ENCODE peak calls at places on chromosomes 6 and 20, in nine cellular contexts. One of them, this sample, is unnamed. For H3K9me3, the result is how much of the 10 kb centered on the place peaks cover.

GRCh38 chr6:52641826-52642225 is 29.1 kb upstream of the TMEM14A start:
- DNase-seq in HCT116: no peak
- DNase-seq in esophagus squamous epithelium: no peak
- DNase-seq in IMR-90: no peak
- DNase-seq in ovary: no peak
- DNase-seq in lung: no peak
- DNase-seq in transverse colon: no peak
- DNase-seq in psoas muscle: no peak
- DNase-seq in uterus: no peak
- DNase-seq in this sample: no peak

GRCh38 chr20:61881861-61882260 is 183.8 kb downstream of the TAF4 start:
- DNase-seq in HCT116: no peak
- DNase-seq in esophagus squamous epithelium: no peak
- DNase-seq in IMR-90: no peak
- DNase-seq in ovary: no peak
- DNase-seq in lung: no peak
- DNase-seq in transverse colon: no peak
- DNase-seq in psoas muscle: no peak
- DNase-seq in uterus: no peak
- DNase-seq in this sample: no peak

GRCh38 chr6:24831771-24832718 is 33.3 kb upstream of the ARMH2 start:
- DNase-seq in HCT116: no peak
- DNase-seq in esophagus squamous epithelium: no peak
- DNase-seq in IMR-90: peak
- DNase-seq in ovary: no peak
- DNase-seq in lung: no peak
- DNase-seq in transverse colon: no peak
- DNase-seq in psoas muscle: no peak
- DNase-seq in uterus: no peak
- DNase-seq in this sample: no peak

GRCh38 chr6:159945801-159946392 is 23.0 kb upstream of the IGF2R start:
- DNase-seq in HCT116: no peak
- DNase-seq in esophagus squamous epithelium: no peak
- DNase-seq in IMR-90: no peak
- DNase-seq in ovary: no peak
- DNase-seq in lung: no peak
- DNase-seq in transverse colon: no peak
- DNase-seq in psoas muscle: no peak
- DNase-seq in uterus: no peak
- DNase-seq in this sample: no peak

GRCh38 chr6:149212892-149213786 is 104.4 kb upstream of the TAB2 start:
- DNase-seq in HCT116: no peak
- DNase-seq in esophagus squamous epithelium: no peak
- DNase-seq in IMR-90: no peak
- DNase-seq in ovary: no peak
- DNase-seq in lung: no peak
- DNase-seq in transverse colon: no peak
- DNase-seq in psoas muscle: no peak
- DNase-seq in uterus: no peak
- DNase-seq in this sample: no peak

GRCh38 chr6:99151634-99152344 is 197.7 kb downstream of the FAXC start:
- DNase-seq in HCT116: peak
- DNase-seq in esophagus squamous epithelium: no peak
- DNase-seq in IMR-90: peak
- DNase-seq in ovary: no peak
- DNase-seq in lung: no peak
- DNase-seq in transverse colon: peak
- DNase-seq in psoas muscle: no peak
- DNase-seq in uterus: no peak
- DNase-seq in this sample: no peak

GRCh38 chr6:36697481-36697903 is at the start of gene RAB44:
- DNase-seq in HCT116: no peak
- DNase-seq in esophagus squamous epithelium: no peak
- DNase-seq in IMR-90: no peak
- DNase-seq in ovary: no peak
- DNase-seq in lung: no peak
- DNase-seq in transverse colon: no peak
- DNase-seq in psoas muscle: peak
- DNase-seq in uterus: no peak
- DNase-seq in this sample: peak

GRCh38 chr6:35919085-35919826 is 1.6 kb downstream of the SRPK1 start:
- DNase-seq in HCT116: no peak
- DNase-seq in esophagus squamous epithelium: no peak
- DNase-seq in IMR-90: peak
- DNase-seq in ovary: no peak
- DNase-seq in lung: no peak
- DNase-seq in transverse colon: no peak
- DNase-seq in psoas muscle: no peak
- DNase-seq in uterus: no peak
- DNase-seq in this sample: no peak

GRCh38 chr6:30942338-30943060 is 1.7 kb downstream of the MUCL3 start:
- DNase-seq in HCT116: peak
- DNase-seq in esophagus squamous epithelium: no peak
- DNase-seq in IMR-90: peak
- DNase-seq in ovary: peak
- DNase-seq in lung: peak
- DNase-seq in transverse colon: peak
- DNase-seq in psoas muscle: peak
- DNase-seq in uterus: peak
- DNase-seq in this sample: no peak

GRCh38 chr20:60629206-60629605 is 622.9 kb upstream of the CDH4 start:
- DNase-seq in HCT116: no peak
- DNase-seq in esophagus squamous epithelium: no peak
- DNase-seq in IMR-90: no peak
- DNase-seq in ovary: no peak
- DNase-seq in lung: no peak
- DNase-seq in transverse colon: no peak
- DNase-seq in psoas muscle: no peak
- DNase-seq in uterus: no peak
- DNase-seq in this sample: no peak

GRCh38 chr20:60632420-60633262 is 619.4 kb upstream of the CDH4 start:
- DNase-seq in HCT116: no peak
- DNase-seq in esophagus squamous epithelium: no peak
- DNase-seq in IMR-90: no peak
- DNase-seq in ovary: no peak
- DNase-seq in lung: no peak
- DNase-seq in transverse colon: no peak
- DNase-seq in psoas muscle: no peak
- DNase-seq in uterus: no peak
- DNase-seq in this sample: no peak

GRCh38 chr20:60627751-60628565 is 624.1 kb upstream of the CDH4 start:
- DNase-seq in HCT116: no peak
- DNase-seq in esophagus squamous epithelium: no peak
- DNase-seq in IMR-90: no peak
- DNase-seq in ovary: no peak
- DNase-seq in lung: no peak
- DNase-seq in transverse colon: no peak
- DNase-seq in psoas muscle: no peak
- DNase-seq in uterus: no peak
- DNase-seq in this sample: no peak

GRCh38 chr20:60634773-60635172 is 617.3 kb upstream of the CDH4 start:
- DNase-seq in HCT116: no peak
- DNase-seq in esophagus squamous epithelium: no peak
- DNase-seq in IMR-90: no peak
- DNase-seq in ovary: no peak
- DNase-seq in lung: no peak
- DNase-seq in transverse colon: no peak
- DNase-seq in psoas muscle: no peak
- DNase-seq in uterus: no peak
- DNase-seq in this sample: no peak

DNA sequence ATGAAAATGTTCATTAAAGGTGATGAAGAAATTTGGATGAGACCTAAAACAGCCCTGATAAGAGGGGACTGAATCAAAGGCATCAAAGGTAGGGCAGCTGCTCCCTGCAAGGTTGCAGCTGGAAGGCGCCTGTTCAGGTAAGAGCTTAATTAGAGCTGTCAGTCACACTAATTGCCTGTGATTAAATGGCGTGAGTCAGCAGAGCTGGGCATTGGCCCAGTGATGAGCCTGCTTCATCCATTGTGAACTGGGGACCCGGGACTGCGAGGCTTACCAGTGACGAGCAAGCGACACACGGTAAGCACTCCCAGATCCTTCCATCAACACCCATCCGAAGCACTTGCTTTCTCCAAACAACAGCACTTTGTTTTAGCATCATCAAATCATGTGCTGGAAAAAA is 621.5 kb upstream of the CDH4 start:
- DNase-seq in HCT116: no peak
- DNase-seq in esophagus squamous epithelium: no peak
- DNase-seq in IMR-90: no peak
- DNase-seq in ovary: no peak
- DNase-seq in lung: no peak
- DNase-seq in transverse colon: no peak
- DNase-seq in psoas muscle: no peak
- DNase-seq in uterus: no peak
- DNase-seq in this sample: no peak
- H3K9me3 ChIP-seq in HCT116: under half
- H3K9me3 ChIP-seq in esophagus squamous epithelium: under half
- H3K9me3 ChIP-seq in IMR-90: under half
- H3K9me3 ChIP-seq in ovary: under half
- H3K9me3 ChIP-seq in lung: under half
- H3K9me3 ChIP-seq in transverse colon: under half
- H3K9me3 ChIP-seq in psoas muscle: under half
- H3K9me3 ChIP-seq in uterus: under half
- H3K9me3 ChIP-seq in this sample: under half

DNA sequence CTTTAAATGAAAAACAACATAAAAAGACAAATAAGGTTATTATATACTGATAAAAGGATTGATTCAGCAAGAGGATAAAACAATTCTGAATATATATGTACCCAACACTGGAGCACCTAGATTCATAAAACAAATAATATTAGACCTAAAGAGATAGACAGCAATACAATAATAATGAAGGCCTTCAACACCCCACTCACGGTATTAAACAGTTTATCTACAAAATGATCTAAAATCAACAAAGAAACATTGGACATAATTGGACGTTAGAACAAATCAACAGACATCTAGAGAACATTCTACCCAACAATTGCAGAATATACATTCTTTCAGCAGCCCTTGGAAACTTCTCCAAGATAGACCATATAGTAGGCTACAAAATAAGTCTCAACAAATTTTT is 24.1 kb downstream of the TREM1 start:
- DNase-seq in HCT116: no peak
- DNase-seq in esophagus squamous epithelium: no peak
- DNase-seq in IMR-90: no peak
- DNase-seq in ovary: no peak
- DNase-seq in lung: no peak
- DNase-seq in transverse colon: no peak
- DNase-seq in psoas muscle: no peak
- DNase-seq in uterus: no peak
- DNase-seq in this sample: no peak
- H3K9me3 ChIP-seq in HCT116: under half
- H3K9me3 ChIP-seq in esophagus squamous epithelium: under half
- H3K9me3 ChIP-seq in IMR-90: under half
- H3K9me3 ChIP-seq in ovary: under half
- H3K9me3 ChIP-seq in lung: under half
- H3K9me3 ChIP-seq in transverse colon: under half
- H3K9me3 ChIP-seq in psoas muscle: under half
- H3K9me3 ChIP-seq in uterus: under half
- H3K9me3 ChIP-seq in this sample: under half

DNA sequence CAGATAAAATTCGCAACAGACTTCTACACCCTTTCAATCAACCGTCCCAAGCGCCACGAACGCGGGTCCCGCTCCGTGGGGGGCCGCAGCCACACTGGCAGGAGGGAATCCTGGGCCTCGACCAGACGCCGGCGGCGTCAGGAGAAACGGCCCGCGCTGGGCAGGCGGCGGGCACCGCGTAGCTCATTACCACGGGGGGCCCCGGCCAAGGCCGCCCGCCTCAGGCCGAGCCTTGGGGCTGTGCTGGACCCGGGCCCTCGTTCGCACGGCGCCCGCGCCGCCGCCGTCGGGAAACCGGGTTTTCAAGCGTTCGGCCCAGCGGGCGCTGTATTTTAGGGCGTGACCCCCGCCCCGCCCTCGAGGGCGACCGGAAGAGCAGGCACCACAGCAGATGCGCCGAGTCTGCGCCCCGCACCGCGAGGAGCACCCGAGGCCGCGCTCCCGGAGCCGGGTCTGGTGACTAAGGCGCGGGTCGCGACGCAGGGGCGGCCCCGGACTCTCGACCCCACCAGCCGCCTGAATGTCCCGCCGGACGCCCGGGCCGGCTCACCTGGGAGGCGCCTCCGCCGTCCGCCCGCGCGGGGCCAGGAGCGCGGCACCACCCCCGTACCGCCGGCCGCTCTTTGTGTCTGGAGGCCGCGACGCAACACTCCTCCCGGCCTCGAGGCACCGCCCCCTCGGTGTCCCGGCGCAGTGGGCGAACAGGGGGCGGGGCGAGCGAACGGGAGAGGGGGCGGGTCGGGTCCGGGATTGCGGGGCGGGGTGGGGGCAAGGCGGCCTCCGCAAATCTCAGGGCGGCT is at the start of gene NINL:
- DNase-seq in HCT116: no peak
- DNase-seq in esophagus squamous epithelium: no peak
- DNase-seq in IMR-90: peak
- DNase-seq in ovary: peak
- DNase-seq in lung: peak
- DNase-seq in transverse colon: peak
- DNase-seq in psoas muscle: peak
- DNase-seq in uterus: peak
- DNase-seq in this sample: peak
- H3K9me3 ChIP-seq in HCT116: under half
- H3K9me3 ChIP-seq in esophagus squamous epithelium: under half
- H3K9me3 ChIP-seq in IMR-90: under half
- H3K9me3 ChIP-seq in ovary: under half
- H3K9me3 ChIP-seq in lung: under half
- H3K9me3 ChIP-seq in transverse colon: under half
- H3K9me3 ChIP-seq in psoas muscle: under half
- H3K9me3 ChIP-seq in uterus: under half
- H3K9me3 ChIP-seq in this sample: under half

DNA sequence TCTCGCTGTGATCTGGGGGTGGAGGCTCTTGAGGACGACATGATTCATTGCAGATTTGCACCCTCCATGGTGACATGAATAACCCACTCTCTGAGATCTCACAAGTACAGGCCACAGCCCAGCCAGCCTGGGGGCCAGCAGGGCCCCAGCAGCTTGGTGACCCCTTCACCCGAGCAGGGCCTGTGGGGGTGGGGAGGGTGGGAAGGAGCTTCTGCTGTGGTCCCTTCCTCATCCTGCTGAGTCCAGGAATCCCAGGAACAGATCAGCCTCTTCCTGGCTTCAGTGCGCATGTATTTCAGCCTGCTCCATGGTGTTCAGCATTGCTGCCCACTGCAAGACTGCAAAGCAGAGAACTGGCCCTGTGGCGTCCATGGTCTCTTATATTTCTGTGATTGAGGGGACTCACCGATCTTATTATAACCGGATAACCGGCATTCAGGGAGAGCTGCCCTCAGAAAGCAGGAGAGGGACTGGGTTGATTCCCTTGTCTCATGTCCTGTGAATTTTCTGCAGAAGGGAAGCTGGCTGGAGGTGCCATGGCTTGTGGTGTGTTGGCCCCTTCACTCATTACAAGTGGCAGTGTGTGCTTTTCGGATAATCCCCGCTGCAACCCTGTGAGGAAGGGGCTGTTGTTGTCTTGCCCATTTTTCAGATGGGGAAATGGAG is 118.8 kb upstream of the FRMD1 start:
- DNase-seq in HCT116: no peak
- DNase-seq in esophagus squamous epithelium: no peak
- DNase-seq in IMR-90: no peak
- DNase-seq in ovary: no peak
- DNase-seq in lung: no peak
- DNase-seq in transverse colon: no peak
- DNase-seq in psoas muscle: no peak
- DNase-seq in uterus: no peak
- DNase-seq in this sample: no peak
- H3K9me3 ChIP-seq in HCT116: under half
- H3K9me3 ChIP-seq in esophagus squamous epithelium: under half
- H3K9me3 ChIP-seq in IMR-90: under half
- H3K9me3 ChIP-seq in ovary: under half
- H3K9me3 ChIP-seq in lung: under half
- H3K9me3 ChIP-seq in transverse colon: under half
- H3K9me3 ChIP-seq in psoas muscle: under half
- H3K9me3 ChIP-seq in uterus: under half
- H3K9me3 ChIP-seq in this sample: under half

GRCh38 chr20:39886650-39887190 is 802.3 kb downstream of the MAFB start:
- DNase-seq in HCT116: no peak
- DNase-seq in esophagus squamous epithelium: no peak
- DNase-seq in IMR-90: no peak
- DNase-seq in ovary: no peak
- DNase-seq in lung: no peak
- DNase-seq in transverse colon: peak
- DNase-seq in psoas muscle: no peak
- DNase-seq in uterus: no peak
- DNase-seq in this sample: no peak
- H3K9me3 ChIP-seq in HCT116: under half
- H3K9me3 ChIP-seq in esophagus squamous epithelium: under half
- H3K9me3 ChIP-seq in IMR-90: under half
- H3K9me3 ChIP-seq in ovary: under half
- H3K9me3 ChIP-seq in lung: under half
- H3K9me3 ChIP-seq in transverse colon: under half
- H3K9me3 ChIP-seq in psoas muscle: under half
- H3K9me3 ChIP-seq in uterus: under half
- H3K9me3 ChIP-seq in this sample: under half

This sample was measured in spleen.